ENCODE peak calls at places on chromosomes 7 and 10, in five cellular contexts. A, W, H, X and C are unnamed samples.

GRCh38 chr10:128431083-128431482 is 304.9 kb upstream of the MKI67 start:
- DNase-seq in A (no peak), W (no peak), H (no peak), X (no peak), C (no peak)

GRCh38 chr10:75228834-75229233 is 6.9 kb downstream of the COMTD1 start:
- DNase-seq in A (no peak), W (no peak), H (no peak), X (no peak), C (no peak)

GRCh38 chr7:21408481-21408820 is 19.4 kb upstream of the SP4 start:
- DNase-seq in A (no peak), W (no peak), H (no peak), X (no peak), C (no peak)

GRCh38 chr7:158818325-158819213 is 10.7 kb downstream of the ESYT2 start:
- DNase-seq in A (no peak), W (peak; percentile 59), H (peak; percentile 75), X (peak; percentile 74), C (peak; percentile 79)

GRCh38 chr10:13593560-13593959 is 6.8 kb downstream of the PRPF18 start:
- DNase-seq in A (no peak), W (no peak), H (no peak), X (no peak), C (no peak)

GRCh38 chr7:44796034-44796503 is 412 bp upstream of the PPIA start:
- DNase-seq in A (peak; percentile 33), W (no peak), H (no peak), X (no peak), C (no peak)

GRCh38 chr7:43362652-43363428 is 220.1 kb upstream of the STK17A start:
- DNase-seq in A (no peak), W (no peak), H (peak; percentile 14), X (no peak), C (no peak)

GRCh38 chr10:2839081-2839725 is 228.1 kb upstream of the PFKP start:
- DNase-seq in A (peak; percentile 57), W (no peak), H (no peak), X (peak; percentile 30), C (no peak)

GRCh38 chr10:70227548-70228320 is 5.5 kb downstream of the PPA1 start:
- DNase-seq in A (no peak), W (no peak), H (no peak), X (no peak), C (no peak)

GRCh38 chr7:38215115-38215514 is 37.1 kb downstream of the STARD3NL start:
- DNase-seq in A (no peak), W (no peak), H (no peak), X (no peak), C (no peak)

GRCh38 chr10:21526952-21527633 is 1.6 kb upstream of the SKIDA1 start:
- DNase-seq in A (no peak), W (peak; percentile 35), H (peak; percentile 71), X (peak; percentile 68), C (peak; percentile 43)

GRCh38 chr7:101963693-101964092 is 146.3 kb downstream of the CUX1 start:
- DNase-seq in A (no peak), W (no peak), H (no peak), X (no peak), C (no peak)

GRCh38 chr7:140238778-140239652 is 62.2 kb upstream of the KDM7A start:
- DNase-seq in A (no peak), W (no peak), H (no peak), X (no peak), C (no peak)

GRCh38 chr7:64879800-64880199 is 23.3 kb upstream of the ZNF273 start:
- DNase-seq in A (no peak), W (no peak), H (no peak), X (no peak), C (peak; percentile 11)

GRCh38 chr10:122021421-122021820 is 32.5 kb downstream of the TACC2 start:
- DNase-seq in A (no peak), W (no peak), H (no peak), X (no peak), C (no peak)

GRCh38 chr7:127616709-127617108 is 1.2 kb downstream of the PAX4 start:
- DNase-seq in A (no peak), W (no peak), H (no peak), X (no peak), C (no peak)

GRCh38 chr7:158549176-158549833 is 38.3 kb downstream of the PTPRN2 start:
- DNase-seq in A (no peak), W (no peak), H (peak; percentile 52), X (no peak), C (no peak)